ENCODE peak calls at places on chromosome X, in six cellular contexts. I is HepG2, J is GM12878, O is K562, Y is H1, X is HCT116. K is an unnamed sample.
A peak's percentile ranks its signal among the peaks of the same experiment; 100 is the strongest.

GRCh38 chrX:139828830-139829229 is 104.0 kb downstream of the ATP11C start:
- DNase-seq in I (no peak), J (no peak), O (no peak), Y (no peak), X (no peak), K (no peak)

GRCh38 chrX:153685179-153685536 is 2.6 kb upstream of the SLC6A8 start:
- DNase-seq in I (no peak), J (no peak), O (no peak), Y (no peak), X (no peak), K (no peak)

GRCh38 chrX:154986826-154987575 is 35.5 kb downstream of the F8 start:
- DNase-seq in I (no peak), J (no peak), O (no peak), Y (no peak), X (no peak), K (no peak)

GRCh38 chrX:49282647-49283011 is 13.0 kb downstream of the PPP1R3F start:
- DNase-seq in I (no peak), J (no peak), O (peak; percentile 70), Y (no peak), X (peak; percentile 13), K (peak; percentile 32)

GRCh38 chrX:96835660-96836289 is 47.9 kb upstream of the RPA4 start:
- DNase-seq in I (no peak), J (peak; percentile 59), O (no peak), Y (no peak), X (no peak), K (no peak)

GRCh38 chrX:118219866-118220265 is 103.3 kb upstream of the KLHL13 start:
- DNase-seq in I (no peak), J (no peak), O (no peak), Y (no peak), X (no peak), K (no peak)

GRCh38 chrX:79366888-79367749 is at the start of gene ITM2A:
- DNase-seq in I (no peak), J (no peak), O (peak; percentile 85), Y (peak; percentile 15), X (no peak), K (peak; percentile 25)

GRCh38 chrX:1679238-1679637 is 64.4 kb downstream of the ASMT start:
- DNase-seq in I (no peak), J (no peak), O (no peak), Y (no peak), X (no peak), K (no peak)

GRCh38 chrX:95382799-95383198 is 1301.8 kb upstream of the DIAPH2 start:
- DNase-seq in I (no peak), J (no peak), O (no peak), Y (no peak), X (no peak), K (no peak)

GRCh38 chrX:128020701-128021100 is 31.5 kb downstream of the ACTRT1 start:
- DNase-seq in I (peak; percentile 2), J (no peak), O (no peak), Y (no peak), X (no peak), K (no peak)

GRCh38 chrX:71536285-71536684 is 3.4 kb downstream of the OGT start:
- DNase-seq in I (no peak), J (no peak), O (no peak), Y (no peak), X (no peak), K (no peak)

GRCh38 chrX:20829665-20830481 is 544.3 kb upstream of the CNKSR2 start:
- DNase-seq in I (no peak), J (no peak), O (no peak), Y (no peak), X (no peak), K (no peak)

GRCh38 chrX:46333550-46333949 is 211.7 kb downstream of the ZNF674 start:
- DNase-seq in I (no peak), J (no peak), O (no peak), Y (no peak), X (no peak), K (no peak)

GRCh38 chrX:121307441-121307840 is 260.0 kb downstream of the GLUD2 start:
- DNase-seq in I (no peak), J (peak; percentile 63), O (no peak), Y (no peak), X (no peak), K (no peak)

GRCh38 chrX:2705036-2705435 is 13.9 kb downstream of the CD99 start:
- DNase-seq in I (no peak), J (no peak), O (no peak), Y (no peak), X (no peak), K (no peak)

GRCh38 chrX:2705461-2705860 is 14.4 kb downstream of the CD99 start:
- DNase-seq in I (no peak), J (no peak), O (no peak), Y (no peak), X (no peak), K (no peak)

GRCh38 chrX:2708016-2708415 is 16.9 kb downstream of the CD99 start:
- DNase-seq in I (no peak), J (no peak), O (no peak), Y (no peak), X (no peak), K (no peak)

GRCh38 chrX:2708601-2709200 is 17.6 kb downstream of the CD99 start:
- DNase-seq in I (no peak), J (no peak), O (no peak), Y (no peak), X (no peak), K (no peak)

GRCh38 chrX:2707334-2707760 is 16.3 kb downstream of the CD99 start:
- DNase-seq in I (peak; percentile 84), J (peak; percentile 95), O (peak; percentile 19), Y (peak; percentile 39), X (peak; percentile 64), K (peak; percentile 61)
- H3K4me1 ChIP-seq in I (peaks cover 32% of the 10 kb centered on the region), J (peaks cover 34% of the 10 kb centered on the region), O (no peaks in the 10 kb centered on the region), Y (peaks cover 34% of the 10 kb centered on the region), X (peaks cover 11% of the 10 kb centered on the region), K (peaks cover 10% of the 10 kb centered on the region)

GRCh38 chrX:100449696-100450606 is 39.9 kb upstream of the PCDH19 start:
- DNase-seq in I (no peak), J (no peak), O (no peak), Y (no peak), X (no peak), K (no peak)

GRCh38 chrX:100445593-100445992 is 35.5 kb upstream of the PCDH19 start:
- DNase-seq in I (no peak), J (no peak), O (no peak), Y (no peak), X (no peak), K (no peak)

GRCh38 chrX:100447563-100448397 is 37.7 kb upstream of the PCDH19 start:
- DNase-seq in I (no peak), J (no peak), O (peak; percentile 8), Y (no peak), X (peak; percentile 31), K (peak; percentile 36)
- TF ChIP-seq ZNF274 in I (no peak), J (no peak), O (no peak), Y (no peak), X (no peak), K (no peak)

DNA sequence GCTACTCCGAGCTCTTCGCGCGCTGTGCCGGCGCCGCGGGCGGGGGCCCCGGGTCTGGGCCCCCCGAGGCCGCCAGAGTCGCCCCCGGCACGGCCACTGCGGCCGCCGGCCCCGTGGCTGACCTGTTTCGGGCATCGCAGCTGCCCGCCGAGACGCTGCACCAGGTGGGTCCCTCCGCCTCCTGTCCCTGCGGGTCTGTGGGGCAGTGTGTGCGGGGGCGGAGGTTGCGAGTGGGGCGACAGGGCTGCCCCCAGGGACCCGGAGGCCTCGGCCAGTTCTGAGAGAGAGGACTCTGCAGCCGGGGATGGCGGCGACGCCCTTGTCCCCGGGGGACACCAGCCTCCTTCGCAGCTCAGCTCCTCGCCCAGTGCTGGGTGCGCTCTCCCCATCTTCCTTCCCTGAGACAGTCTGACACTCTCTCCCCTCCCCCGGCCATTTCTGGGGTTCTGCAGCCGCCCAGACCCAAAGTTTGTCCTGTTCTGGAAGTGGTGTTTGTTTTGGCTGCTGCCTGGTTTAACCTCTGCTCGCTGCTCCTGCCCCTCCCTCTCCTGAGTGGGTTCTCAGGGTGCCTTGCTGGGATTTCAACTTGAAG is 609 bp downstream of the REPS2 start:
- DNase-seq in I (no peak), J (no peak), O (no peak), Y (no peak), X (no peak), K (no peak)
- H3K9ac ChIP-seq in I (no peak overlapping the region), J (no peak overlapping the region), O (no peak overlapping the region), Y (no peak overlapping the region), X (peak overlapping the region; percentile 50), K (peak overlapping the region; percentile 76)

GRCh38 chrX:7110821-7111276 is 36.7 kb upstream of the STS start:
- DNase-seq in I (no peak), J (peak; percentile 73), O (peak; percentile 32), Y (no peak), X (no peak), K (no peak)

GRCh38 chrX:7109838-7110793 is 37.4 kb upstream of the STS start:
- DNase-seq in I (no peak), J (peak; percentile 68), O (no peak), Y (no peak), X (no peak), K (no peak)

GRCh38 chrX:7111518-7111917 is 36.0 kb upstream of the STS start:
- DNase-seq in I (no peak), J (no peak), O (no peak), Y (no peak), X (no peak), K (no peak)

GRCh38 chrX:7107968-7108480 is 39.5 kb upstream of the STS start:
- DNase-seq in I (no peak), J (no peak), O (no peak), Y (no peak), X (no peak), K (no peak)

DNA sequence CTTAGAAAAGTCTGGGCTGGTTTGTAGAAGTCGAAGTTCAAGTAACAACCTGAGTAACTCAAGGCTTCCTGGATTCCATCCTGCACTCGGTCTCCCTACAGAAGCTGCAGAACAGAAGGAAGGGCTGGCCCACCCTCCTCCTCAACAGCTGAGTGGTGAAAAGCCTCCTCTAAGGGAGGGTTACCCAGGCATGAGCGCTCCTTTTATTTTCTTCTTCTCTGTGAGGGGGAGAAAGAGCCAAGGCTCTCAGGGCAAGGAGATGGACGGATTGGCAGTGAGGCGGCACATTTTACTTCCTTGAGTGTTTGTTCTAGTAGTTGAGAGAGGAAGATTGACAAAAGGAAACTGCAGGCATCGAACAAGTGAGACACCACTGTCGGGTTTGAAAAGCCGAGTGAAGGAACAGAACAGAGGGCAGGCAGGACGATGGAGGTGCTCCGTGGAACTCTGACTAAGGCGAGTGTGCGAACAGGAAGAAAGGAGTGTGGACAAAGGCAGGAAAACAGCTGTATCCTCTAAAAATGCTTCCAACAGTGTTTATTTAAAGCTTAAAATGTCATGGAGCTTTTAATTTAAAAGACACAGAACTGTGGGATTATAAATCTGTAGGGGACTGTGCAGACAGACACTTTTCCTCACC is 38.4 kb upstream of the STS start:
- DNase-seq in I (no peak), J (no peak), O (no peak), Y (no peak), X (no peak), K (no peak)
- H3K4me1 ChIP-seq in I (peaks cover 9% of the 10 kb centered on the region), J (peaks cover 50% of the 10 kb centered on the region), O (no peaks in the 10 kb centered on the region), Y (no peaks in the 10 kb centered on the region), X (no peaks in the 10 kb centered on the region), K (peaks cover 2% of the 10 kb centered on the region)

K was measured in NT2/D1.